ENCODE peak calls at places on chromosome 15, in ten cellular contexts. One of them, this sample, is unnamed.

GRCh38 chr15:70494861-70495571 is 268.3 kb downstream of the UACA start:
- DNase-seq in H4: peak; percentile 89
- DNase-seq in ELF-1: peak; percentile 84
- DNase-seq in NCI-H510A: no peak
- DNase-seq in substantia nigra: no peak
- DNase-seq in NCI-H524: peak; percentile 40
- DNase-seq in right cardiac atrium: no peak
- DNase-seq in Peyer's patch: no peak
- DNase-seq in SJCRH30: peak; percentile 98
- DNase-seq in naive thymus-derived CD4-positive, alpha-beta T cell: no peak
- DNase-seq in this sample: no peak

GRCh38 chr15:88391700-88392099 is 75.5 kb downstream of the MRPL46 start:
- DNase-seq in H4: no peak
- DNase-seq in substantia nigra: no peak
- DNase-seq in SJCRH30: no peak
- DNase-seq in Peyer's patch: no peak
- DNase-seq in NCI-H524: no peak
- DNase-seq in ELF-1: no peak
- DNase-seq in naive thymus-derived CD4-positive, alpha-beta T cell: no peak
- DNase-seq in right cardiac atrium: no peak
- DNase-seq in NCI-H510A: no peak
- DNase-seq in this sample: no peak

GRCh38 chr15:60683156-60683555 is 204.2 kb upstream of the ICE2 start:
- DNase-seq in NCI-H524: no peak
- DNase-seq in SJCRH30: no peak
- DNase-seq in naive thymus-derived CD4-positive, alpha-beta T cell: no peak
- DNase-seq in NCI-H510A: no peak
- DNase-seq in H4: no peak
- DNase-seq in Peyer's patch: no peak
- DNase-seq in ELF-1: no peak
- DNase-seq in substantia nigra: no peak
- DNase-seq in right cardiac atrium: no peak
- DNase-seq in this sample: no peak

GRCh38 chr15:31305375-31305774 is 21.3 kb upstream of the KLF13 start:
- DNase-seq in H4: no peak
- DNase-seq in ELF-1: no peak
- DNase-seq in NCI-H510A: no peak
- DNase-seq in SJCRH30: no peak
- DNase-seq in right cardiac atrium: no peak
- DNase-seq in naive thymus-derived CD4-positive, alpha-beta T cell: no peak
- DNase-seq in substantia nigra: no peak
- DNase-seq in Peyer's patch: peak; percentile 36
- DNase-seq in NCI-H524: no peak
- DNase-seq in this sample: no peak

GRCh38 chr15:57696146-57696545 is 10.4 kb upstream of the POLR2M start:
- DNase-seq in right cardiac atrium: no peak
- DNase-seq in H4: no peak
- DNase-seq in NCI-H510A: no peak
- DNase-seq in naive thymus-derived CD4-positive, alpha-beta T cell: no peak
- DNase-seq in ELF-1: no peak
- DNase-seq in SJCRH30: peak; percentile 98
- DNase-seq in substantia nigra: no peak
- DNase-seq in Peyer's patch: no peak
- DNase-seq in NCI-H524: no peak
- DNase-seq in this sample: no peak

GRCh38 chr15:41958002-41958420 is 14.3 kb downstream of the EHD4 start:
- DNase-seq in right cardiac atrium: no peak
- DNase-seq in naive thymus-derived CD4-positive, alpha-beta T cell: no peak
- DNase-seq in substantia nigra: no peak
- DNase-seq in Peyer's patch: no peak
- DNase-seq in NCI-H510A: no peak
- DNase-seq in H4: no peak
- DNase-seq in NCI-H524: no peak
- DNase-seq in ELF-1: no peak
- DNase-seq in SJCRH30: no peak
- DNase-seq in this sample: no peak

GRCh38 chr15:82301296-82302016 is 38.8 kb downstream of the SAXO2 start:
- DNase-seq in substantia nigra: no peak
- DNase-seq in right cardiac atrium: no peak
- DNase-seq in Peyer's patch: no peak
- DNase-seq in ELF-1: no peak
- DNase-seq in H4: no peak
- DNase-seq in SJCRH30: no peak
- DNase-seq in NCI-H524: no peak
- DNase-seq in NCI-H510A: no peak
- DNase-seq in naive thymus-derived CD4-positive, alpha-beta T cell: no peak
- DNase-seq in this sample: no peak

GRCh38 chr15:72342385-72342784 is 22.4 kb upstream of the CELF6 start:
- DNase-seq in NCI-H524: peak; percentile 48
- DNase-seq in ELF-1: peak; percentile 78
- DNase-seq in NCI-H510A: no peak
- DNase-seq in H4: no peak
- DNase-seq in substantia nigra: no peak
- DNase-seq in Peyer's patch: peak; percentile 59
- DNase-seq in right cardiac atrium: peak; percentile 16
- DNase-seq in naive thymus-derived CD4-positive, alpha-beta T cell: peak; percentile 38
- DNase-seq in SJCRH30: peak; percentile 42
- DNase-seq in this sample: peak; percentile 31

GRCh38 chr15:61318276-61318675 is 89.2 kb upstream of the RORA start:
- DNase-seq in right cardiac atrium: no peak
- DNase-seq in ELF-1: no peak
- DNase-seq in NCI-H510A: no peak
- DNase-seq in NCI-H524: no peak
- DNase-seq in substantia nigra: no peak
- DNase-seq in Peyer's patch: no peak
- DNase-seq in SJCRH30: no peak
- DNase-seq in H4: no peak
- DNase-seq in naive thymus-derived CD4-positive, alpha-beta T cell: no peak
- DNase-seq in this sample: no peak

GRCh38 chr15:90648137-90649070 is 68.7 kb upstream of the BLM start:
- DNase-seq in NCI-H510A: no peak
- DNase-seq in H4: peak; percentile 83
- DNase-seq in right cardiac atrium: peak; percentile 71
- DNase-seq in naive thymus-derived CD4-positive, alpha-beta T cell: peak; percentile 55
- DNase-seq in SJCRH30: peak; percentile 86
- DNase-seq in ELF-1: peak; percentile 83
- DNase-seq in substantia nigra: no peak
- DNase-seq in Peyer's patch: peak; percentile 88
- DNase-seq in NCI-H524: no peak
- DNase-seq in this sample: peak; percentile 56

GRCh38 chr15:68383161-68384074 is 48.5 kb downstream of the ITGA11 start:
- DNase-seq in H4: peak; percentile 44
- DNase-seq in NCI-H510A: no peak
- DNase-seq in right cardiac atrium: no peak
- DNase-seq in SJCRH30: peak; percentile 81
- DNase-seq in naive thymus-derived CD4-positive, alpha-beta T cell: peak; percentile 25
- DNase-seq in ELF-1: no peak
- DNase-seq in NCI-H524: peak; percentile 10
- DNase-seq in substantia nigra: no peak
- DNase-seq in Peyer's patch: peak; percentile 60
- DNase-seq in this sample: no peak

GRCh38 chr15:63372018-63372705 is 9.5 kb downstream of the CA12 start:
- DNase-seq in NCI-H524: no peak
- DNase-seq in NCI-H510A: no peak
- DNase-seq in SJCRH30: no peak
- DNase-seq in Peyer's patch: no peak
- DNase-seq in naive thymus-derived CD4-positive, alpha-beta T cell: no peak
- DNase-seq in right cardiac atrium: peak; percentile 70
- DNase-seq in ELF-1: no peak
- DNase-seq in substantia nigra: no peak
- DNase-seq in H4: peak; percentile 96
- DNase-seq in this sample: no peak

GRCh38 chr15:97189152-97189551 is 771.4 kb upstream of the ARRDC4 start:
- DNase-seq in Peyer's patch: no peak
- DNase-seq in substantia nigra: no peak
- DNase-seq in NCI-H510A: no peak
- DNase-seq in ELF-1: no peak
- DNase-seq in SJCRH30: no peak
- DNase-seq in NCI-H524: no peak
- DNase-seq in right cardiac atrium: no peak
- DNase-seq in H4: no peak
- DNase-seq in naive thymus-derived CD4-positive, alpha-beta T cell: no peak
- DNase-seq in this sample: no peak

GRCh38 chr15:95511680-95512079 is 818.8 kb upstream of the NR2F2 start:
- DNase-seq in Peyer's patch: no peak
- DNase-seq in right cardiac atrium: no peak
- DNase-seq in ELF-1: no peak
- DNase-seq in H4: no peak
- DNase-seq in substantia nigra: no peak
- DNase-seq in NCI-H524: no peak
- DNase-seq in NCI-H510A: no peak
- DNase-seq in SJCRH30: no peak
- DNase-seq in naive thymus-derived CD4-positive, alpha-beta T cell: no peak
- DNase-seq in this sample: no peak

GRCh38 chr15:31469801-31470545 is 143.3 kb downstream of the KLF13 start:
- DNase-seq in ELF-1: no peak
- DNase-seq in right cardiac atrium: no peak
- DNase-seq in NCI-H510A: no peak
- DNase-seq in NCI-H524: peak; percentile 90
- DNase-seq in SJCRH30: peak; percentile 65
- DNase-seq in substantia nigra: no peak
- DNase-seq in naive thymus-derived CD4-positive, alpha-beta T cell: no peak
- DNase-seq in Peyer's patch: no peak
- DNase-seq in H4: no peak
- DNase-seq in this sample: no peak

GRCh38 chr15:48191574-48192225 is at the start of gene CTXN2:
- DNase-seq in NCI-H510A: no peak
- DNase-seq in substantia nigra: no peak
- DNase-seq in naive thymus-derived CD4-positive, alpha-beta T cell: no peak
- DNase-seq in ELF-1: peak; percentile 24
- DNase-seq in Peyer's patch: no peak
- DNase-seq in NCI-H524: peak; percentile 49
- DNase-seq in SJCRH30: no peak
- DNase-seq in H4: no peak
- DNase-seq in right cardiac atrium: no peak
- DNase-seq in this sample: no peak

GRCh38 chr15:96851613-96852012 is 521.1 kb downstream of the NR2F2 start:
- DNase-seq in naive thymus-derived CD4-positive, alpha-beta T cell: no peak
- DNase-seq in NCI-H524: no peak
- DNase-seq in H4: peak; percentile 26
- DNase-seq in SJCRH30: peak; percentile 6
- DNase-seq in right cardiac atrium: no peak
- DNase-seq in Peyer's patch: no peak
- DNase-seq in NCI-H510A: no peak
- DNase-seq in substantia nigra: no peak
- DNase-seq in ELF-1: no peak
- DNase-seq in this sample: no peak

GRCh38 chr15:40063563-40064011 is 24.6 kb upstream of the SRP14 start:
- DNase-seq in NCI-H510A: no peak
- DNase-seq in H4: peak; percentile 77
- DNase-seq in Peyer's patch: peak; percentile 45
- DNase-seq in NCI-H524: no peak
- DNase-seq in naive thymus-derived CD4-positive, alpha-beta T cell: no peak
- DNase-seq in right cardiac atrium: peak; percentile 68
- DNase-seq in SJCRH30: no peak
- DNase-seq in ELF-1: no peak
- DNase-seq in substantia nigra: no peak
- DNase-seq in this sample: no peak

GRCh38 chr15:76903251-76903681 is 1.9 kb downstream of the SCAPER start:
- DNase-seq in Peyer's patch: no peak
- DNase-seq in NCI-H510A: no peak
- DNase-seq in H4: peak; percentile 21
- DNase-seq in SJCRH30: peak; percentile 39
- DNase-seq in ELF-1: no peak
- DNase-seq in substantia nigra: no peak
- DNase-seq in NCI-H524: peak; percentile 43
- DNase-seq in naive thymus-derived CD4-positive, alpha-beta T cell: peak; percentile 20
- DNase-seq in right cardiac atrium: no peak
- DNase-seq in this sample: no peak

GRCh38 chr15:93223803-93224202 is 134.8 kb upstream of the RGMA start:
- DNase-seq in substantia nigra: no peak
- DNase-seq in Peyer's patch: no peak
- DNase-seq in NCI-H510A: no peak
- DNase-seq in SJCRH30: peak; percentile 40
- DNase-seq in right cardiac atrium: no peak
- DNase-seq in naive thymus-derived CD4-positive, alpha-beta T cell: no peak
- DNase-seq in NCI-H524: no peak
- DNase-seq in H4: no peak
- DNase-seq in ELF-1: no peak
- DNase-seq in this sample: no peak

GRCh38 chr15:91252756-91253155 is 152.7 kb downstream of the SV2B start:
- DNase-seq in H4: no peak
- DNase-seq in SJCRH30: no peak
- DNase-seq in Peyer's patch: no peak
- DNase-seq in naive thymus-derived CD4-positive, alpha-beta T cell: no peak
- DNase-seq in substantia nigra: no peak
- DNase-seq in ELF-1: no peak
- DNase-seq in right cardiac atrium: no peak
- DNase-seq in NCI-H510A: no peak
- DNase-seq in NCI-H524: no peak
- DNase-seq in this sample: no peak

GRCh38 chr15:57743424-57743823 is 36.9 kb downstream of the POLR2M start:
- DNase-seq in H4: no peak
- DNase-seq in right cardiac atrium: no peak
- DNase-seq in Peyer's patch: no peak
- DNase-seq in substantia nigra: no peak
- DNase-seq in ELF-1: peak; percentile 24
- DNase-seq in SJCRH30: peak; percentile 32
- DNase-seq in naive thymus-derived CD4-positive, alpha-beta T cell: no peak
- DNase-seq in NCI-H510A: no peak
- DNase-seq in NCI-H524: no peak
- DNase-seq in this sample: no peak

GRCh38 chr15:65184305-65184943 is 718 bp downstream of the CLPX start:
- DNase-seq in NCI-H524: peak; percentile 19
- DNase-seq in H4: peak; percentile 32
- DNase-seq in naive thymus-derived CD4-positive, alpha-beta T cell: peak; percentile 13
- DNase-seq in substantia nigra: no peak
- DNase-seq in Peyer's patch: peak; percentile 82
- DNase-seq in ELF-1: peak; percentile 82
- DNase-seq in NCI-H510A: no peak
- DNase-seq in right cardiac atrium: peak; percentile 60
- DNase-seq in SJCRH30: peak; percentile 73
- DNase-seq in this sample: peak; percentile 72

GRCh38 chr15:45456212-45457106 is 66.1 kb downstream of the SLC30A4 start:
- DNase-seq in Peyer's patch: peak; percentile 84
- DNase-seq in NCI-H510A: no peak
- DNase-seq in naive thymus-derived CD4-positive, alpha-beta T cell: peak; percentile 21
- DNase-seq in substantia nigra: no peak
- DNase-seq in right cardiac atrium: peak; percentile 49
- DNase-seq in H4: peak; percentile 99
- DNase-seq in ELF-1: peak; percentile 90
- DNase-seq in SJCRH30: peak; percentile 94
- DNase-seq in NCI-H524: no peak
- DNase-seq in this sample: no peak

GRCh38 chr15:47516576-47517371 is 200.5 kb upstream of the SEMA6D start:
- DNase-seq in NCI-H524: no peak
- DNase-seq in Peyer's patch: no peak
- DNase-seq in substantia nigra: no peak
- DNase-seq in NCI-H510A: no peak
- DNase-seq in H4: no peak
- DNase-seq in right cardiac atrium: peak; percentile 14
- DNase-seq in SJCRH30: no peak
- DNase-seq in naive thymus-derived CD4-positive, alpha-beta T cell: no peak
- DNase-seq in ELF-1: no peak
- DNase-seq in this sample: no peak

GRCh38 chr15:87021771-87022170 is 942.1 kb downstream of the AGBL1 start:
- DNase-seq in NCI-H510A: no peak
- DNase-seq in substantia nigra: no peak
- DNase-seq in Peyer's patch: no peak
- DNase-seq in ELF-1: peak; percentile 1
- DNase-seq in SJCRH30: no peak
- DNase-seq in right cardiac atrium: no peak
- DNase-seq in naive thymus-derived CD4-positive, alpha-beta T cell: no peak
- DNase-seq in NCI-H524: no peak
- DNase-seq in H4: no peak
- DNase-seq in this sample: no peak

GRCh38 chr15:75307778-75308390 is 25.2 kb downstream of the GOLGA6D start:
- DNase-seq in Peyer's patch: peak; percentile 67
- DNase-seq in ELF-1: peak; percentile 71
- DNase-seq in right cardiac atrium: peak; percentile 21
- DNase-seq in naive thymus-derived CD4-positive, alpha-beta T cell: no peak
- DNase-seq in NCI-H510A: peak; percentile 52
- DNase-seq in substantia nigra: no peak
- DNase-seq in SJCRH30: peak; percentile 73
- DNase-seq in NCI-H524: peak; percentile 74
- DNase-seq in H4: peak; percentile 72
- DNase-seq in this sample: peak; percentile 43

This sample was measured in left ventricle myocardium superior.